ENCODE peak calls at places on chromosomes 6 and 20, in eight cellular contexts. U, Z, L, I, R, K, M and E are unnamed samples.

GRCh38 chr20:38222923-38223742 is 37.4 kb downstream of the KIAA1755 start:
- DNase-seq in Z (no peak), I (no peak), K (no peak), U (peak), M (no peak), R (no peak), L (no peak), E (peak)

GRCh38 chr6:169302716-169303115 is 49.1 kb upstream of the THBS2 start:
- DNase-seq in L (no peak), R (no peak), U (no peak), M (no peak), Z (no peak), K (no peak), I (no peak), E (no peak)

GRCh38 chr20:57651977-57652864 is 32.0 kb upstream of the ZBP1 start:
- DNase-seq in U (peak), M (peak), I (no peak), Z (peak), R (no peak), K (no peak), L (peak), E (peak)

GRCh38 chr6:15521516-15521915 is 141.3 kb downstream of the DTNBP1 start:
- DNase-seq in Z (no peak), U (no peak), I (no peak), M (no peak), L (no peak), K (peak), R (no peak), E (no peak)

GRCh38 chr6:158249437-158249836 is 62.8 kb upstream of the TULP4 start:
- DNase-seq in Z (no peak), I (no peak), L (no peak), U (no peak), R (no peak), M (no peak), K (no peak), E (no peak)

GRCh38 chr6:32944265-32944664 is 3.4 kb upstream of the HLA-DMB start:
- DNase-seq in M (no peak), R (no peak), U (no peak), Z (no peak), I (no peak), L (no peak), K (no peak), E (no peak)

GRCh38 chr6:1612902-1613301 is 3.2 kb downstream of the FOXC1 start:
- DNase-seq in U (no peak), I (no peak), Z (no peak), M (no peak), R (no peak), K (peak), L (no peak), E (no peak)

GRCh38 chr6:10644225-10644624 is 50.2 kb downstream of the C6orf52 start:
- DNase-seq in U (no peak), L (no peak), M (no peak), I (no peak), R (no peak), Z (no peak), K (no peak), E (no peak)

GRCh38 chr20:23161244-23161875 is 75.2 kb upstream of the CD93 start:
- DNase-seq in M (no peak), I (no peak), K (no peak), U (peak), Z (no peak), R (no peak), L (no peak), E (no peak)

GRCh38 chr6:161618816-161619454 is 345.1 kb upstream of the AGPAT4 start:
- DNase-seq in M (peak), R (no peak), K (peak), Z (peak), I (peak), L (no peak), U (no peak), E (no peak)

GRCh38 chr6:153312633-153313032 is 181.6 kb upstream of the RGS17 start:
- DNase-seq in R (no peak), M (no peak), I (peak), L (peak), Z (peak), U (peak), K (peak), E (no peak)

GRCh38 chr20:35739294-35740163 is 2.5 kb downstream of the RBM39 start:
- DNase-seq in K (peak), L (no peak), I (no peak), M (no peak), Z (no peak), U (no peak), R (no peak), E (no peak)

GRCh38 chr20:43681991-43682410 is 15.1 kb downstream of the MYBL2 start:
- DNase-seq in M (no peak), Z (no peak), L (no peak), K (no peak), U (no peak), R (no peak), I (no peak), E (no peak)

GRCh38 chr6:1486387-1486786 is 97.0 kb downstream of the FOXF2 start:
- DNase-seq in L (no peak), M (no peak), Z (no peak), U (no peak), K (no peak), R (no peak), I (no peak), E (no peak)

GRCh38 chr20:57372157-57372556 is 19.0 kb upstream of the RBM38 start:
- DNase-seq in Z (no peak), K (no peak), U (peak), I (no peak), R (no peak), M (no peak), L (no peak), E (no peak)

GRCh38 chr20:7806831-7807230 is 133.4 kb downstream of the HAO1 start:
- DNase-seq in K (no peak), M (no peak), U (no peak), R (no peak), Z (no peak), L (no peak), I (no peak), E (no peak)

GRCh38 chr6:110859335-110859792 is 15.2 kb upstream of the AMD1 start:
- DNase-seq in U (no peak), Z (no peak), R (no peak), K (no peak), L (peak), M (no peak), I (no peak), E (no peak)

GRCh38 chr6:169811521-169812256 is 60.3 kb downstream of the ERMARD start:
- DNase-seq in K (no peak), I (no peak), L (peak), U (no peak), Z (no peak), R (no peak), M (no peak), E (no peak)

DNA sequence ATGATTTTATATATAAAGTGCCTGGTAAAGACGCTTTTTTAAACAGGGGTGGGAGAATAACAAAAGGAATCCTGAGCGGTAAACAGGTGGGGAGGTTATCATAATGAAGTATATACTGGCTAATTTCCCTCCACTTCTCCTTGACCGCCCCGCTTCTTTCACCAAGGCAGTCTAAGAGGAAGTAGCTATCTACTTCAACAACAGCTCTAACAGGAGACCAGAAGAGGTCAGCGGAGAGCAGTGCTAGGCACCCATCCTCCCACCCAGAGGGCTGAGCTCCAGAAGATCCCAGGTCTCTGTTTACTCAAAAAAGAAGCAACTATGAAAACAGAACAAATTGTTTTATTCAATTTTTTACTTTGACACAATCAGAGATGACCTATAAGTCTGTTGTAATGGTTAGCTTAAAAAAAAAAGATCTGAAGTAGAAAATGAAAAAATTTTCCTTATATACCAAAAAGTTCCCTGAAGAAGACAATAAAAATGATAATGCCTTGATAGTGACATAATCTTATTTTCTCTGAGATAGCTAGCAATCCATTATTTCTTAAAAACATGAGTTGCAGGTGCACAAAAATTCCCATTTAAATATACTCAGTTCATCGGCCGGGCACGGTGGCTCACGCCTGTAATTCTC is 141.1 kb downstream of the PDSS2 start:
- DNase-seq in L (peak), R (no peak), Z (peak), K (peak), I (peak), U (no peak), M (peak), E (no peak)
- TF ChIP-seq CTCF in L (peak), R (no peak), Z (no peak), K (peak), I (peak), U (peak), M (no peak), E (peak)

DNA sequence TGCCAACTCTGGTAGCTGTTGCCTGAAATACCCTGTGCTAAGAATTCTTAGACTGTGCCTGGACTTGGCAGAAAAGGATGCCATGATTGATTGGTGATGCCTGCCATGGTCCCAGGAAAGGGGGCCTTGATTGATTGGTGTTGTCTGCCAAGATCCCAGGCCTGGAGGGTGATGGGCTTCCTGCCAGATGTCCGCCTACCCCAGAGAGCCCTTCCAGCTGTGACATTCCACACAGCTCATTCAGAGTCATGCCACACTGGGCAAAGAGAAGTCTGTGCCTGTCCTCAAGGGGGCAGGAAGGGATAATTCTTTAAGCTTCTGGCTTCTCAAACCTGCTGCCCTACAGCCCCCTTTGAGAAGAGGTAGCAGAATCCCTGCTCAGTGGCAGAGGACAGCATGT is 24.6 kb downstream of the RIMS4 start:
- DNase-seq in U (no peak), L (no peak), Z (no peak), M (no peak), R (no peak), K (no peak), I (no peak), E (no peak)
- TF ChIP-seq CTCF in U (no peak), L (no peak), Z (no peak), M (no peak), R (no peak), K (no peak), I (peak), E (peak)

GRCh38 chr20:10610266-10610665 is 63.5 kb downstream of the JAG1 start:
- DNase-seq in U (peak), M (no peak), R (no peak), Z (no peak), L (no peak), K (no peak), I (no peak), E (no peak)

GRCh38 chr20:10609726-10610125 is 64.1 kb downstream of the JAG1 start:
- DNase-seq in K (no peak), M (no peak), Z (no peak), I (no peak), R (no peak), U (no peak), L (no peak), E (no peak)

GRCh38 chr20:10609276-10609675 is 64.5 kb downstream of the JAG1 start:
- DNase-seq in U (peak), Z (no peak), M (peak), L (no peak), K (peak), I (no peak), R (no peak), E (no peak)

GRCh38 chr20:10613911-10614310 is 59.9 kb downstream of the JAG1 start:
- DNase-seq in M (no peak), Z (no peak), L (no peak), U (no peak), K (no peak), R (no peak), I (no peak), E (no peak)

GRCh38 chr20:10611357-10611756 is 62.4 kb downstream of the JAG1 start:
- DNase-seq in I (no peak), M (no peak), L (no peak), K (peak), U (peak), Z (peak), R (no peak), E (no peak)
- TF ChIP-seq CTCF in I (peak), M (peak), L (no peak), K (peak), U (peak), Z (peak), R (peak), E (peak)

DNA sequence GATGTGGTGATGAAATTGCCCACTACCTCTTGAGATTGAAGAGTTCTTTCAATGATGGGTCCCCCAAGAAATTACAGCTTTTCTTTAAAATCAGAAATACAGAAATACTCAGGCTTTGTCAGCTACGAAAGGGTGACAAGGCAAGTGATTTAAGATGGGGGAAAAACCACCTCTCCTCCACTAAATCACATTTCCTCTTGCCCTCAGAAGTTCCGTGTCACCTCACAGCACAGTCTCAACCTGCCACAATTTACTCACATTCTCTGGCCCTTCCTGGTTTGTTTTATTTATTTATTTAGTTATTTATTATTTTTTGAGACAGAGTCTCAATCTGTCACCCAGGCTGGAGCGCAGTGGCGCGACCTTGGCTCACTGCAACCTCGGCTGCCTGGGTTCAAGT is 148.0 kb downstream of the SOBP start:
- DNase-seq in I (no peak), M (no peak), L (no peak), U (no peak), K (no peak), R (no peak), Z (no peak), E (no peak)
- TF ChIP-seq CTCF in I (no peak), M (no peak), L (no peak), U (no peak), K (no peak), R (no peak), Z (no peak), E (no peak)

GRCh38 chr20:45484676-45485075 is 15.1 kb downstream of the WFDC2 start:
- DNase-seq in I (no peak), K (no peak), M (no peak), R (no peak), L (no peak), Z (no peak), U (no peak), E (no peak)

GRCh38 chr20:45485388-45485787 is 15.8 kb downstream of the WFDC2 start:
- DNase-seq in R (no peak), M (no peak), Z (no peak), I (no peak), U (no peak), K (no peak), L (no peak), E (no peak)

GRCh38 chr20:45489083-45489531 is 19.6 kb downstream of the WFDC2 start:
- DNase-seq in K (no peak), I (peak), L (no peak), M (no peak), Z (no peak), R (no peak), U (no peak), E (no peak)

GRCh38 chr20:45487231-45487635 is 17.7 kb downstream of the WFDC2 start:
- DNase-seq in U (peak), L (no peak), R (no peak), Z (peak), K (no peak), I (no peak), M (no peak), E (no peak)
- TF ChIP-seq CTCF in U (no peak), L (no peak), R (no peak), Z (peak), K (no peak), I (peak), M (no peak), E (peak)

DNA sequence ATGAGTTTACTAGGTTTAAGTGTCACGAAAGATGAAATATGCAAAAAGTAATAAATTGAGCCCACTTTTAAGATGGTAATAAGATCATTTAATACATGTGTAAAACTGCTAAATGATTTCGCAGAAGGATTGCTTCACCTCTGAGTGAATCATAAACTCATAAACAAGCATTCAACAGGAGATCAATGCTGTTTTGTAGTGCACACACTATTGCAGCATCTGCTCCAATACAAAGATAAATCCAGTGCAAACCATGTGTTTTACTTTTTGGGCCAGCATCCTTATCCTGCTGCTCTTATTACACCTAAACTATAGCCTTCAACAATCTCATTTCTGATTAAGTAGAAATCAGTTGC is 400.1 kb downstream of the NKAIN2 start:
- DNase-seq in Z (no peak), R (no peak), I (no peak), U (no peak), K (peak), L (no peak), M (no peak), E (no peak)
- TF ChIP-seq CTCF in Z (no peak), R (no peak), I (no peak), U (no peak), K (no peak), L (no peak), M (no peak), E (no peak)

DNA sequence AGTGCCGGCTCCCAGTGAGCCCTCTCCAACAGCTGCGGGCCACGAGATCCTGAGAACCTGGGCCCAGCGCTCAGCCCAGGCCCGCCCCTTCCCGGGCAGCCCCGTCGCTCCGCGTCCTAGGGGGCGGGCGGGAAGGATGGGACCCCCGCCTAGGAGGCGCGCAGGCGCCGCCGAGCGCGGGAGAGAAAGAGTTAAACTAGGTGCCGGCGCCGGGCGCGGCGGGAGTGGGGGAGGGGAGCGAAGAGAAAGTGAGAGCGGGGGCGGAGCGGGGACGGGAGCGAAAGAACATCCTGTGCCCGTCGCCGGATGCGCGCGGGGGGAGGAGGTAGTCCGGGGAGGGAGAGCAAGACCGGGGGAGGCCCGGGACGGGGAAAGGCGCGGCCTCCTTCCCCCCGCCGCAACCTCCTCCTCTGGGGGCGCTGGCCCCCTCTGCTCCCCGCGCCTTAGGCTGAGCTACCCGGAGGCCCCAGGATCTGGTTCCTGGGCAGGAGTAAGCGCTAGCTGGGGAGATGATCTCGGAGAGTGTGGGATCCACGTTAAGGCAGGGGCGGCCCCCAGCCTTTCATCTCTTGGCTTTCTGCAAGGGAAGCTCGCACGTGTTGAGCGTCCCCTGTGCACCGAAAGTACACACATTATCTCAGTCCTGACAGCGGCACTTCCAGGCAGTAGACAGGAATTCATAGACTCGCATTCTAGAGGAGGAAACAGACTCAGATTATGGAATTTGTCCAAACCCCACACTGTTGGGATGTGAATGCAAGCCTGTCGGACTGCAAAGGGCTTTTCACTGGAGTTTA is 4.9 kb upstream of the ARMC12 start:
- DNase-seq in M (peak), L (peak), R (no peak), K (peak), Z (peak), U (peak), I (no peak), E (peak)
- TF ChIP-seq CTCF in M (peak), L (no peak), R (no peak), K (peak), Z (no peak), U (no peak), I (no peak), E (peak)

GRCh38 chr6:4790158-4790899 is 14.1 kb downstream of the CDYL start:
- DNase-seq in L (no peak), K (peak), M (no peak), U (no peak), I (no peak), R (no peak), Z (no peak), E (no peak)
- TF ChIP-seq CTCF in L (no peak), K (peak), M (no peak), U (no peak), I (peak), R (no peak), Z (peak), E (peak)

GRCh38 chr6:37019065-37019450 is 13.6 kb downstream of the FGD2 start:
- DNase-seq in M (no peak), Z (no peak), I (no peak), L (no peak), R (no peak), K (no peak), U (no peak), E (no peak)

GRCh38 chr6:37018152-37019064 is 13.0 kb downstream of the FGD2 start:
- DNase-seq in U (peak), Z (peak), L (peak), M (peak), K (peak), R (no peak), I (peak), E (no peak)

GRCh38 chr6:37022135-37022863 is 16.8 kb downstream of the FGD2 start:
- DNase-seq in R (no peak), M (no peak), K (no peak), L (no peak), I (no peak), Z (no peak), U (no peak), E (no peak)

GRCh38 chr6:37020426-37021211 is 15.2 kb downstream of the FGD2 start:
- DNase-seq in U (peak), K (no peak), R (no peak), I (no peak), Z (no peak), M (no peak), L (no peak), E (no peak)

GRCh38 chr6:37021356-37022129 is 16.1 kb downstream of the FGD2 start:
- DNase-seq in U (no peak), K (peak), I (no peak), M (no peak), Z (peak), R (no peak), L (no peak), E (no peak)
- TF ChIP-seq CTCF in U (no peak), K (peak), I (peak), M (no peak), Z (no peak), R (no peak), L (peak), E (peak)

GRCh38 chr6:107458687-107459282 is 579 bp downstream of the PDSS2 start:
- DNase-seq in M (no peak), R (no peak), I (no peak), Z (no peak), L (peak), U (peak), K (peak), E (no peak)

GRCh38 chr6:107460074-107460631 is 789 bp upstream of the PDSS2 start:
- DNase-seq in Z (no peak), L (no peak), M (no peak), U (no peak), R (no peak), K (peak), I (no peak), E (no peak)

GRCh38 chr6:107459283-107460073 is at the start of gene PDSS2:
- DNase-seq in Z (peak), U (peak), R (no peak), M (peak), I (peak), L (peak), K (peak), E (peak)
- TF ChIP-seq CTCF in Z (peak), U (peak), R (no peak), M (peak), I (peak), L (no peak), K (peak), E (peak)